ENCODE peak calls at places on chromosomes 5 and 9, in eight cellular contexts. Q is transverse colon, C is psoas muscle, O is left ventricle myocardium inferior, S is tibial artery, F is suprapubic skin, T is endodermal cell, N is MM.1S. L is an unnamed sample. For H3K4me1, the result is how much of the 10 kb centered on the place peaks cover.

GRCh38 chr9:113361304-113362018 is 12.1 kb downstream of the BSPRY start:
- DNase-seq in Q (no peak), C (no peak), O (no peak), S (no peak), F (no peak), T (no peak), N (no peak), L (no peak)

GRCh38 chr5:74063821-74064598 is 438.0 kb downstream of the ARHGEF28 start:
- DNase-seq in Q (no peak), C (no peak), O (no peak), S (no peak), F (no peak), T (no peak), N (no peak), L (no peak)

GRCh38 chr5:127409236-127409921 is 108.1 kb upstream of the PRRC1 start:
- DNase-seq in Q (no peak), C (no peak), O (no peak), S (no peak), F (no peak), T (no peak), N (no peak), L (no peak)

GRCh38 chr9:108756746-108757490 is 98.9 kb downstream of the ACTL7B start:
- DNase-seq in Q (no peak), C (no peak), O (no peak), S (no peak), F (no peak), T (peak), N (no peak), L (no peak)

GRCh38 chr9:133803028-133803585 is 65.0 kb upstream of the SARDH start:
- DNase-seq in Q (no peak), C (peak), O (no peak), S (no peak), F (no peak), T (no peak), N (no peak), L (no peak)

GRCh38 chr5:32276173-32276853 is 36.4 kb downstream of the MTMR12 start:
- DNase-seq in Q (no peak), C (no peak), O (no peak), S (no peak), F (no peak), T (peak), N (peak), L (no peak)

GRCh38 chr5:120823316-120823715 is 359.2 kb downstream of the PRR16 start:
- DNase-seq in Q (no peak), C (no peak), O (no peak), S (no peak), F (no peak), T (no peak), N (no peak), L (no peak)

GRCh38 chr5:143065185-143065584 is 295.0 kb downstream of the ARHGAP26 start:
- DNase-seq in Q (no peak), C (no peak), O (no peak), S (peak), F (no peak), T (no peak), N (no peak), L (no peak)

GRCh38 chr9:134391319-134392231 is 65.3 kb downstream of the RXRA start:
- DNase-seq in Q (peak), C (no peak), O (no peak), S (no peak), F (no peak), T (no peak), N (peak), L (no peak)

GRCh38 chr5:144598451-144599068 is 427.9 kb downstream of the KCTD16 start:
- DNase-seq in Q (peak), C (no peak), O (no peak), S (no peak), F (no peak), T (peak), N (no peak), L (no peak)

GRCh38 chr5:159061186-159061796 is 38.4 kb downstream of the EBF1 start:
- DNase-seq in Q (no peak), C (peak), O (peak), S (peak), F (peak), T (no peak), N (no peak), L (no peak)

DNA sequence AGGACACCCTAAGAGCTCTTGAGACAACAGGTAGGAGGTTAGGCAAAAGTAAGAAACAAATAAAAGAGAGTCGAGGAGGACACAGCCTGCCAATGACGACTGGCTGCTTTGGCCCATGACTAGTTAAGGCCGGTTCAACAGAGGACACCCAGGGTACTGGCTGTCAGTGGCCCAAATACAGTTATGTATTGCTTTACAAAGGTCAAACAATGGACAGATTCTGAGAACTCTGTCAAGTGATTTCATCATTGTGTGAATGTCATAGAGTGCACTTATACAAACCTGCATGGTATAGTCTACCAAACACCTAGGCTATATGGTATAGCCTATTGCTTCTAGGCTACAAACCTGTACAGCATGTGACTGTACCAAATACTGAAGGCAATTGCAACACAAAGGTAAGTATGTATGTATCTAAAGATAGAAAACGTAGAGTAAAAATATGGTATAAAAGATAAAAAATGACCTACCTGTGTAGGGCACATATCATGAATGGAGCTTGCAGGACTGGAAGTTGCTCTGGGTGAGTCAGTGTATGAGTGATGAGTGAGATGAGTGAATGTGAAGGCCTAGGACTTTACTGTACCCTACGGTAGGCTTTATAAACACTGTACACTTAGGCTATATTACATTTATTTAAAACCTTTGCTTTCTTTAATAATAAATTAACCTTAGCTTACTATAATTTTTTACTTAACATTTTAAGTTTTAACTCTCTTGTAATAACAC is 6.5 kb upstream of the FAM81B start:
- DNase-seq in Q (no peak), C (no peak), O (no peak), S (no peak), F (no peak), T (no peak), N (no peak), L (no peak)
- H3K4me1 ChIP-seq in Q (under half), C (under half), O (under half), S (under half), F (under half), T (under half), N (under half), L (under half)

GRCh38 chr9:35026671-35027070 is 37.1 kb downstream of the DNAJB5 start:
- DNase-seq in Q (no peak), C (no peak), O (no peak), S (no peak), F (no peak), T (no peak), N (no peak), L (no peak)
- H3K4me3 ChIP-seq in Q (no peak), C (no peak), O (no peak), S (no peak), F (no peak), T (peak), N (no peak), L (no peak)

DNA sequence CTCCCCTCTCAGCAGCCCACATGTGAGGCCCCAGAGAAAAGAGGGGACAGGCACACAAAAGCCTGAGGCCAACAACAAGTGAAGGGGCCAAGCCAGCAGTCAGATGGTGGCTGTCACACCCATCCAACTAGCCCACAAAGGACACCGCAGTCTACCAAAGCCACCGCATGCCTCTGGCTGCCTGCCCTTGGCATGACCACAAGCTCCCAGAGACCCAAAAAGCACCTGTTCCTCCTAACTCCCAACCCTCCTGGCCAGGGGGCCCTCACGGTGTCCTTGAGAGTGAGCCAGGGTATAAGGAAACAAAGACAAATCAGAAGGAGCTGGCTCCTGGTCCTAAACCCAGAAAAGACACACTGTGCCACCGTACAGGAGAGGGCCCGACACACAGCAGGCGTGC is 77.8 kb upstream of the LRRTM2 start:
- DNase-seq in Q (no peak), C (no peak), O (no peak), S (no peak), F (no peak), T (no peak), N (no peak), L (no peak)
- H3K4me1 ChIP-seq in Q (under half), C (half or more), O (half or more), S (under half), F (half or more), T (under half), N (under half), L (under half)

GRCh38 chr9:132163457-132163875 is 1.6 kb downstream of the NTNG2 start:
- DNase-seq in Q (no peak), C (no peak), O (no peak), S (peak), F (no peak), T (peak), N (no peak), L (peak)
- H3K4me3 ChIP-seq in Q (no peak), C (peak), O (peak), S (peak), F (peak), T (no peak), N (no peak), L (peak)

L was measured in left lung.